ENCODE peak calls at places on chromosomes 13 and 19, in six cellular contexts. Z is transverse colon, T is AG04450, A is fibroblast of mammary gland, R is AG10803, L is cardiac fibroblast. X is an unnamed sample.
A peak's percentile ranks its signal among the peaks of the same experiment; 100 is the strongest.

GRCh38 chr13:59562924-59563323 is 600.8 kb downstream of the DIAPH3 start:
- DNase-seq in A (no peak), R (no peak), Z (no peak), L (no peak), T (no peak), X (no peak)

GRCh38 chr13:99948907-99949656 is 22.5 kb downstream of the ZIC5 start:
- DNase-seq in T (no peak), Z (no peak), L (no peak), R (no peak), A (no peak), X (no peak)

GRCh38 chr19:55980415-55980814 is 6.2 kb upstream of the NLRP5 start:
- DNase-seq in R (no peak), A (no peak), L (no peak), Z (no peak), T (no peak), X (no peak)

GRCh38 chr13:43835701-43836100 is 43.8 kb downstream of the CCDC122 start:
- DNase-seq in Z (no peak), L (peak; percentile 61), R (peak; percentile 15), T (no peak), A (peak; percentile 37), X (peak; percentile 68)

GRCh38 chr19:29845576-29846176 is 33.9 kb downstream of the CCNE1 start:
- DNase-seq in R (no peak), Z (peak; percentile 37), A (peak; percentile 54), T (no peak), L (peak; percentile 20), X (peak; percentile 27)

GRCh38 chr13:112056739-112057433 is 10.1 kb upstream of the SOX1 start:
- DNase-seq in R (no peak), A (no peak), T (no peak), Z (no peak), L (no peak), X (no peak)

GRCh38 chr13:112791662-112792440 is 102.0 kb downstream of the ATP11A start:
- DNase-seq in L (no peak), T (no peak), A (no peak), R (no peak), Z (no peak), X (no peak)

GRCh38 chr13:29523199-29523931 is 72.1 kb downstream of the SLC7A1 start:
- DNase-seq in Z (no peak), A (peak; percentile 92), T (no peak), L (peak; percentile 96), R (peak; percentile 77), X (peak; percentile 96)

GRCh38 chr13:45231722-45232121 is 30.9 kb upstream of the KCTD4 start:
- DNase-seq in Z (no peak), L (peak; percentile 63), T (no peak), R (peak; percentile 43), A (peak; percentile 36), X (peak; percentile 54)

GRCh38 chr13:111040821-111041220 is 74.3 kb upstream of the ARHGEF7 start:
- DNase-seq in R (no peak), A (no peak), T (no peak), Z (no peak), L (no peak), X (no peak)
- TF ChIP-seq CTCF in R (no peak), A (no peak), T (no peak), Z (no peak), L (no peak), X (no peak)

GRCh38 chr13:21606251-21606650 is 2.3 kb upstream of the MICU2 start:
- DNase-seq in R (no peak), Z (no peak), L (no peak), T (no peak), A (no peak), X (no peak)

GRCh38 chr13:21608961-21609360 is 5.0 kb upstream of the MICU2 start:
- DNase-seq in A (peak; percentile 26), Z (no peak), T (no peak), L (peak; percentile 55), R (no peak), X (no peak)

GRCh38 chr13:21606781-21607180 is 2.8 kb upstream of the MICU2 start:
- DNase-seq in A (no peak), Z (no peak), T (no peak), L (no peak), R (no peak), X (no peak)

GRCh38 chr13:21603531-21604448 is at the start of gene MICU2:
- DNase-seq in A (peak; percentile 92), T (peak; percentile 81), R (peak; percentile 92), Z (peak; percentile 96), L (peak; percentile 94), X (peak; percentile 91)
- TF ChIP-seq CTCF in A (no peak), T (no peak), R (no peak), Z (peak; percentile 20), L (no peak), X (no peak)

GRCh38 chr13:39815345-39816111 is 160.1 kb downstream of the COG6 start:
- DNase-seq in A (peak; percentile 27), T (no peak), Z (no peak), R (no peak), L (peak; percentile 44), X (peak; percentile 48)
- TF ChIP-seq CTCF in A (peak; percentile 12), T (no peak), Z (no peak), R (peak; percentile 23), L (no peak), X (peak; percentile 31)

GRCh38 chr19:35959968-35960320 is 23.8 kb downstream of the LRFN3 start:
- DNase-seq in T (no peak), R (no peak), A (no peak), L (no peak), Z (no peak), X (no peak)

GRCh38 chr19:35958660-35959039 is 22.5 kb downstream of the LRFN3 start:
- DNase-seq in Z (no peak), T (no peak), R (no peak), A (no peak), L (no peak), X (no peak)

GRCh38 chr19:35960432-35960972 is 24.3 kb downstream of the LRFN3 start:
- DNase-seq in T (no peak), Z (no peak), R (no peak), L (no peak), A (no peak), X (no peak)

GRCh38 chr19:35955881-35956634 is 19.9 kb downstream of the LRFN3 start:
- DNase-seq in Z (no peak), A (no peak), R (no peak), T (no peak), L (no peak), X (no peak)

GRCh38 chr19:35959040-35959967 is 23.1 kb downstream of the LRFN3 start:
- DNase-seq in L (no peak), T (no peak), Z (peak; percentile 56), A (no peak), R (no peak), X (no peak)
- TF ChIP-seq CTCF in L (no peak), T (peak; percentile 22), Z (peak; percentile 19), A (no peak), R (no peak), X (no peak)

DNA sequence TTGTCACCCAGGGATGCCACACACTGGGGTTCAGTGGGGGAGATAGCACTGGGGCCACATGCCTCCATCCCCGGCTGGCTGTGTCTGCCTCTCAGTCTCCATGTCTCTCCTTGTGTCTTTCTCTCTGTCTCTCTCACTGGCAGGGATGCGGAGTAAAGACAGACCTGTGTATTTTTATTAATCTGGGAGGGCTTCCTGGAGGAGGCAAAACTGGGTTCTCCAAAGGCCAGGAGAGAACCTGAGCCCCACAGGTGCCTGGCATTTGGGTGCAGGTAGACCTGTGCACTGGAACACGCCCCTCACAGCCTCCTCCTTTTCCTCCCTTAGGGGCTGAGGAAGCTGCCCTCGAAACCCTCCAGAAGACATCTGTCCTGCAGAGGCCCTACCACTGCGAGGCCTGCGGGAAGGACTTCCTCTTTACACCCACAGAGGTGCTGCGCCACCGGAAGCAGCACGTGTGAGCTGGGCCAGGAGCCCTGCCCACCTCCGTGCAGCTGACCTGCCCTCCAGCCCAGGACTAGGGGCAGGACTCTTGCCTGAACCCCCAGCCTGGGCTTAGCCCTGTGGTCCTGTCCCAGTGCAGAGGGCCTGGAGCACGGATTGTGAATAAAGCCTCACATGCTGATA is 32.7 kb downstream of the DHX34 start:
- DNase-seq in R (no peak), A (no peak), Z (peak; percentile 25), T (no peak), L (no peak), X (no peak)
- TF ChIP-seq CTCF in R (no peak), A (no peak), Z (no peak), T (no peak), L (no peak), X (no peak)

GRCh38 chr19:15072930-15073647 is 8.9 kb upstream of the OR1I1 start:
- DNase-seq in A (no peak), R (no peak), T (no peak), L (peak; percentile 2), Z (no peak), X (no peak)
- TF ChIP-seq CTCF in A (no peak), R (no peak), T (no peak), L (no peak), Z (no peak), X (no peak)

GRCh38 chr13:25062479-25062878 is 33.5 kb upstream of the PABPC3 start:
- DNase-seq in L (no peak), A (no peak), T (no peak), Z (no peak), R (no peak), X (no peak)
- TF ChIP-seq CTCF in L (no peak), A (no peak), T (no peak), Z (no peak), R (no peak), X (no peak)